ENCODE peak calls at places on chromosomes 11 and 22, in eight cellular contexts. S is GF-D8; R is naive B cell; Y is activated CD8-positive, alpha-beta memory T cell treated with anti-CD3 and anti-CD28 coated beads, Interleukin-2, amount 50 U/mL, for 4 hours; U is DND-41; E is NCI-H2227 treated with DMSO at 0.1 percent for 48 hours; T is thoracic aorta; W is WERI-Rb-1. G is an unnamed sample.

GRCh38 chr11:85133636-85134035 is 493.5 kb downstream of the DLG2 start:
- DNase-seq in E (peak; percentile 70), W (no peak), Y (no peak), U (no peak), R (no peak), T (no peak), S (no peak), G (no peak)

GRCh38 chr22:36325163-36326031 is 62.4 kb downstream of the MYH9 start:
- DNase-seq in E (no peak), W (no peak), R (no peak), U (no peak), S (no peak), Y (no peak), T (peak; percentile 82), G (no peak)

GRCh38 chr22:50186789-50187523 is 1.2 kb downstream of the TRABD start:
- DNase-seq in W (no peak), U (peak; percentile 39), Y (no peak), R (no peak), S (no peak), E (no peak), T (no peak), G (peak; percentile 58)

GRCh38 chr11:3009481-3009880 is 17.4 kb upstream of the NAP1L4 start:
- DNase-seq in Y (no peak), U (no peak), S (no peak), R (no peak), W (no peak), E (no peak), T (no peak), G (no peak)

GRCh38 chr11:17221968-17222367 is 14.2 kb upstream of the PIK3C2A start:
- DNase-seq in W (no peak), T (no peak), S (peak; percentile 13), U (no peak), E (no peak), R (no peak), Y (no peak), G (no peak)

GRCh38 chr11:29019960-29020683 is 911.9 kb downstream of the METTL15 start:
- DNase-seq in U (no peak), E (no peak), T (no peak), R (no peak), Y (no peak), W (peak; percentile 26), S (no peak), G (peak; percentile 35)

GRCh38 chr11:94938399-94939055 is 34.8 kb downstream of the CWC15 start:
- DNase-seq in E (no peak), U (no peak), T (no peak), S (no peak), Y (no peak), W (no peak), R (no peak), G (no peak)

GRCh38 chr22:37245740-37246139 is 1.7 kb upstream of the RAC2 start:
- DNase-seq in E (no peak), Y (no peak), U (no peak), W (no peak), S (no peak), R (no peak), T (no peak), G (no peak)

GRCh38 chr11:119964136-119965025 is 173.5 kb downstream of the TRIM29 start:
- DNase-seq in T (no peak), U (no peak), E (no peak), S (no peak), W (no peak), Y (no peak), R (no peak), G (no peak)

GRCh38 chr11:88313441-88313840 is 24.1 kb downstream of the CTSC start:
- DNase-seq in S (no peak), U (no peak), R (no peak), Y (no peak), W (no peak), E (no peak), T (no peak), G (no peak)

GRCh38 chr11:76759517-76759916 is 23.6 kb upstream of the TSKU start:
- DNase-seq in R (no peak), U (no peak), W (no peak), E (no peak), S (no peak), Y (no peak), T (no peak), G (no peak)

GRCh38 chr11:1946812-1947480 is at the start of gene MRPL23:
- DNase-seq in U (no peak), W (no peak), E (no peak), S (no peak), Y (no peak), R (no peak), T (no peak), G (no peak)

GRCh38 chr11:75475767-75476650 is 43.0 kb upstream of the KLHL35 start:
- DNase-seq in E (no peak), W (peak; percentile 37), R (no peak), U (no peak), T (no peak), Y (no peak), S (no peak), G (no peak)

GRCh38 chr11:113296447-113297205 is 17.8 kb upstream of the TTC12 start:
- DNase-seq in R (no peak), T (no peak), U (no peak), W (peak; percentile 79), E (no peak), Y (no peak), S (no peak), G (no peak)

GRCh38 chr11:130585545-130585944 is 137.1 kb downstream of the ADAMTS15 start:
- DNase-seq in W (no peak), T (no peak), Y (no peak), E (no peak), R (no peak), S (no peak), U (no peak), G (no peak)

GRCh38 chr22:41094036-41094435 is 1.6 kb downstream of the EP300 start:
- DNase-seq in Y (no peak), R (no peak), W (peak; percentile 38), T (no peak), S (no peak), E (peak; percentile 46), U (peak; percentile 35), G (peak; percentile 40)

GRCh38 chr11:128365044-128365443 is 222.3 kb downstream of the ETS1 start:
- DNase-seq in S (no peak), W (no peak), T (no peak), U (peak; percentile 45), Y (no peak), E (no peak), R (no peak), G (no peak)

GRCh38 chr11:10487002-10487647 is 32.1 kb downstream of the AMPD3 start:
- DNase-seq in W (no peak), S (no peak), R (no peak), Y (no peak), U (no peak), T (no peak), E (no peak), G (no peak)

GRCh38 chr22:19665784-19666662 is 48.3 kb upstream of the SEPTIN5 start:
- DNase-seq in E (no peak), T (no peak), W (no peak), Y (no peak), R (no peak), S (no peak), U (no peak), G (no peak)

GRCh38 chr11:117089685-117090084 is 8.5 kb downstream of the SIK3 start:
- DNase-seq in Y (no peak), E (no peak), U (no peak), S (no peak), T (no peak), R (no peak), W (no peak), G (no peak)

GRCh38 chr22:19847345-19847632 is 7.4 kb downstream of the GNB1L start:
- DNase-seq in T (no peak), S (no peak), U (no peak), Y (no peak), R (no peak), W (no peak), E (no peak), G (no peak)

GRCh38 chr11:108135845-108136599 is 14.7 kb downstream of the ACAT1 start:
- DNase-seq in R (no peak), W (no peak), U (no peak), T (no peak), Y (peak; percentile 32), E (no peak), S (no peak), G (no peak)